ENCODE peak calls at places on chromosome 12, in four cellular contexts. P is tibial nerve, G is SK-N-SH, J is DND-41. F is an unnamed sample.

GRCh38 chr12:22415342-22416309 is 81.1 kb upstream of the ST8SIA1 start:
- DNase-seq in J (no peak), P (no peak), G (no peak), F (no peak)

GRCh38 chr12:19542606-19543005 is 103.3 kb downstream of the AEBP2 start:
- DNase-seq in G (no peak), P (no peak), J (no peak), F (no peak)

GRCh38 chr12:110508071-110508586 is 6.0 kb downstream of the RAD9B start:
- DNase-seq in P (no peak), G (no peak), J (no peak), F (no peak)

GRCh38 chr12:51082561-51083139 is 746 bp downstream of the CSRNP2 start:
- DNase-seq in J (peak; percentile 51), P (no peak), G (no peak), F (peak; percentile 16)

GRCh38 chr12:68109001-68109400 is 50.5 kb downstream of the IFNG start:
- DNase-seq in G (no peak), P (no peak), J (no peak), F (no peak)

GRCh38 chr12:72271741-72272661 is at the start of gene TRHDE:
- DNase-seq in J (no peak), P (no peak), G (peak; percentile 61), F (no peak)

GRCh38 chr12:130031571-130032189 is 127.9 kb upstream of the TMEM132D start:
- DNase-seq in P (no peak), G (peak; percentile 82), J (peak; percentile 72), F (peak; percentile 31)

GRCh38 chr12:67068773-67069450 is 200.2 kb upstream of the CAND1 start:
- DNase-seq in G (peak; percentile 76), P (no peak), J (peak; percentile 43), F (no peak)

GRCh38 chr12:182381-182883 is 31.5 kb downstream of the SLC6A12 start:
- DNase-seq in G (no peak), P (no peak), J (no peak), F (no peak)

GRCh38 chr12:108312885-108313203 is 26.3 kb downstream of the CMKLR1 start:
- DNase-seq in P (no peak), J (no peak), G (peak; percentile 84), F (no peak)

GRCh38 chr12:8045952-8046944 is 13.7 kb downstream of the FOXJ2 start:
- DNase-seq in P (peak; percentile 78), J (peak; percentile 76), G (peak; percentile 81), F (peak; percentile 70)

GRCh38 chr12:97568336-97569180 is 106.0 kb downstream of the RMST start:
- DNase-seq in G (no peak), J (no peak), P (no peak), F (no peak)

GRCh38 chr12:30026621-30027234 is 243.0 kb upstream of the TMTC1 start:
- DNase-seq in J (no peak), G (no peak), P (no peak), F (no peak)

GRCh38 chr12:79555006-79555925 is 135.5 kb downstream of the PAWR start:
- DNase-seq in G (peak; percentile 36), J (no peak), P (no peak), F (no peak)

GRCh38 chr12:112969547-112970306 is 8.6 kb upstream of the OAS2 start:
- DNase-seq in G (no peak), J (no peak), P (no peak), F (no peak)

GRCh38 chr12:1777798-1778197 is 42.6 kb upstream of the LRTM2 start:
- DNase-seq in P (no peak), J (no peak), G (no peak), F (no peak)

GRCh38 chr12:110135012-110135411 is 10.9 kb downstream of the IFT81 start:
- DNase-seq in J (no peak), P (no peak), G (no peak), F (no peak)

GRCh38 chr12:85280984-85281946 is 1.2 kb downstream of the ALX1 start:
- DNase-seq in G (no peak), P (no peak), J (no peak), F (no peak)

GRCh38 chr12:18443768-18444437 is 182.6 kb downstream of the PIK3C2G start:
- DNase-seq in G (no peak), J (no peak), P (no peak), F (no peak)

GRCh38 chr12:129296636-129297035 is 443.4 kb downstream of the GLT1D1 start:
- DNase-seq in P (no peak), G (no peak), J (no peak), F (no peak)

GRCh38 chr12:113847856-113848255 is 118.3 kb downstream of the RBM19 start:
- DNase-seq in J (no peak), G (no peak), P (no peak), F (no peak)

GRCh38 chr12:12405882-12406281 is 49.0 kb downstream of the BORCS5 start:
- DNase-seq in P (no peak), J (no peak), G (no peak), F (no peak)

GRCh38 chr12:113030875-113031525 is 25.5 kb upstream of the DTX1 start:
- DNase-seq in G (peak; percentile 71), J (peak; percentile 33), P (no peak), F (peak; percentile 66)

GRCh38 chr12:53474819-53475218 is 22.9 kb downstream of the PCBP2 start:
- DNase-seq in P (no peak), G (no peak), J (no peak), F (no peak)

GRCh38 chr12:125518074-125518473 is 452.8 kb downstream of the AACS start:
- DNase-seq in G (no peak), P (no peak), J (peak; percentile 51), F (peak; percentile 11)

GRCh38 chr12:13135336-13136178 is 32.1 kb upstream of the GSG1 start:
- DNase-seq in P (no peak), J (no peak), G (no peak), F (no peak)

GRCh38 chr12:117143008-117143532 is 43.9 kb upstream of the TESC start:
- DNase-seq in G (peak; percentile 37), J (no peak), P (no peak), F (no peak)

GRCh38 chr12:29208060-29208459 is 59.0 kb downstream of the FAR2 start:
- DNase-seq in G (no peak), P (no peak), J (no peak), F (no peak)

GRCh38 chr12:53184828-53185227 is 4.1 kb upstream of the CSAD start:
- DNase-seq in J (no peak), G (no peak), P (no peak), F (no peak)

GRCh38 chr12:123960856-123961255 is 11.8 kb downstream of the CCDC92 start:
- DNase-seq in J (no peak), G (no peak), P (no peak), F (no peak)

GRCh38 chr12:5902736-5903135 is 42.3 kb downstream of the ANO2 start:
- DNase-seq in P (no peak), G (no peak), J (no peak), F (no peak)

GRCh38 chr12:55718020-55718419 is 2.2 kb upstream of the RDH5 start:
- DNase-seq in G (no peak), P (no peak), J (no peak), F (no peak)

GRCh38 chr12:48004941-48005749 is 869 bp upstream of the COL2A1 start:
- DNase-seq in J (no peak), G (no peak), P (no peak), F (no peak)

GRCh38 chr12:3328081-3328480 is 162.9 kb upstream of the PRMT8 start:
- DNase-seq in P (no peak), J (no peak), G (no peak), F (no peak)

GRCh38 chr12:3326850-3327780 is 163.9 kb upstream of the PRMT8 start:
- DNase-seq in G (no peak), P (no peak), J (no peak), F (no peak)

GRCh38 chr12:3325736-3326135 is 165.3 kb upstream of the PRMT8 start:
- DNase-seq in P (no peak), G (no peak), J (no peak), F (no peak)

GRCh38 chr12:3328571-3328970 is 162.4 kb upstream of the PRMT8 start:
- DNase-seq in J (no peak), P (no peak), G (no peak), F (no peak)

DNA sequence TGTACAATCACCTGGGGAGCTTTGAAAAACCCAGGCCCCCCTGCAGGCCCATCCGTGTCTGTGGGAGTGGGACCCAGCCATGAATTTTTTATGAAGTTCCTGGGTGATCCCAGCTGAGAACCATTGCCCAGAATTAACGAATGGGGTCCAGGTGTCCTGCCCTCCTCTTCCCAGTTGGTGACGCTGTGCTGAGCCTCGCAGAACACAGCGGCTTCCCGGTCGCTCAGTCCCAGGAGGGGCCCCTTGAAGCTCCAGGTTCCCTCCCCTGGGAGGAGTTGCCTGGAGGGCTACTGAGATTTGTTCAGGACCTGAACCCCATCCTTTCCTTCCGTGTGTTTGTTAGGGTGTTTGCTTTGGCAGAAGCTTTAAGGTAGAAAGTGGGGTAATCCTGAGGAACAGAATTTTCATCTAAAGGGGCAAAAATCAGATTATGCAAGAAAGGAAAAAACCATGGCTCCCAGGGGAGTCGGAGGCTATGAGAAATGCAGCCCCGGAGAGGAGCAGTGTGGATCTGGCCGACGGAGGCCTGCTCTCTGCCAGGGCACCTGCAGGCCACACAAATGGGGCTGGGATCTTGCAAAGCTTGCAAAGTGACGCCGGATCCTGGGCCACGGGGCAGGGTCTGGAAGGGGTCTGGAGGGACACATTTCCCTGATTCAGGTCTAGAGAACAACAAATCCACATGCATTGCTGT is 164.7 kb upstream of the PRMT8 start:
- DNase-seq in G (no peak), P (no peak), J (no peak), F (no peak)
- H3K36me3 ChIP-seq in G (no peaks in the 10 kb centered on the region), P (no peaks in the 10 kb centered on the region), J (no peaks in the 10 kb centered on the region), F (no peaks in the 10 kb centered on the region)

GRCh38 chr12:104748790-104749189 is 209.3 kb downstream of the SLC41A2 start:
- DNase-seq in P (no peak), G (no peak), J (no peak), F (no peak)

GRCh38 chr12:104748356-104748755 is 209.7 kb downstream of the SLC41A2 start:
- DNase-seq in G (no peak), P (no peak), J (peak; percentile 46), F (no peak)

GRCh38 chr12:104747956-104748355 is 210.1 kb downstream of the SLC41A2 start:
- DNase-seq in J (peak; percentile 78), G (no peak), P (no peak), F (no peak)

GRCh38 chr12:104747330-104747729 is 210.8 kb downstream of the SLC41A2 start:
- DNase-seq in P (no peak), J (no peak), G (no peak), F (no peak)

GRCh38 chr12:104746689-104747088 is 211.4 kb downstream of the SLC41A2 start:
- DNase-seq in P (no peak), J (no peak), G (no peak), F (no peak)
- H3K4me1 ChIP-seq in P (peaks cover 11% of the 10 kb centered on the region), J (peaks cover 78% of the 10 kb centered on the region), G (peaks cover 3% of the 10 kb centered on the region), F (peaks cover 1% of the 10 kb centered on the region)

GRCh38 chr12:93676408-93677194 is 574 bp upstream of the CRADD start:
- DNase-seq in P (no peak), J (no peak), G (no peak), F (no peak)

GRCh38 chr12:93678779-93679178 is 1.6 kb downstream of the CRADD start:
- DNase-seq in G (no peak), P (no peak), J (no peak), F (no peak)

GRCh38 chr12:93674386-93674785 is 2.8 kb upstream of the CRADD start:
- DNase-seq in G (no peak), J (no peak), P (no peak), F (no peak)

GRCh38 chr12:93679308-93679933 is 2.2 kb downstream of the CRADD start:
- DNase-seq in P (no peak), G (no peak), J (no peak), F (no peak)

GRCh38 chr12:93677195-93678064 is at the start of gene CRADD:
- DNase-seq in J (peak; percentile 93), P (peak; percentile 64), G (peak; percentile 76), F (peak; percentile 98)
- H3K9me3 ChIP-seq in J (no peaks in the 10 kb centered on the region), P (no peaks in the 10 kb centered on the region), G (no peaks in the 10 kb centered on the region), F (no peaks in the 10 kb centered on the region)

GRCh38 chr12:31215521-31216232 is 110.3 kb downstream of the SINHCAF start:
- DNase-seq in P (no peak), J (no peak), G (no peak), F (no peak)
- H3K36me3 ChIP-seq in P (no peaks in the 10 kb centered on the region), J (no peaks in the 10 kb centered on the region), G (no peaks in the 10 kb centered on the region), F (no peaks in the 10 kb centered on the region)